ENCODE peak calls at places on chromosomes 11 and 22, in four cellular contexts. One of them, this sample, is unnamed.

GRCh38 chr11:27701262-27702105 is 1.2 kb upstream of the BDNF start:
- DNase-seq in fibroblast of mammary gland: peak
- DNase-seq in fibroblast of the aortic adventitia: peak
- DNase-seq in astrocyte of the spinal cord: peak
- DNase-seq in this sample: no peak

GRCh38 chr11:64206457-64207246 is at the start of gene FERMT3:
- DNase-seq in fibroblast of mammary gland: no peak
- DNase-seq in fibroblast of the aortic adventitia: no peak
- DNase-seq in astrocyte of the spinal cord: no peak
- DNase-seq in this sample: no peak

GRCh38 chr22:38657248-38657909 is 941 bp downstream of the CBY1 start:
- DNase-seq in fibroblast of mammary gland: peak
- DNase-seq in fibroblast of the aortic adventitia: peak
- DNase-seq in astrocyte of the spinal cord: peak
- DNase-seq in this sample: no peak

GRCh38 chr11:16117989-16118810 is 238.1 kb downstream of the SOX6 start:
- DNase-seq in fibroblast of mammary gland: no peak
- DNase-seq in fibroblast of the aortic adventitia: no peak
- DNase-seq in astrocyte of the spinal cord: no peak
- DNase-seq in this sample: no peak

GRCh38 chr11:103631841-103632240 is 404.6 kb upstream of the DDI1 start:
- DNase-seq in fibroblast of mammary gland: peak
- DNase-seq in fibroblast of the aortic adventitia: peak
- DNase-seq in astrocyte of the spinal cord: no peak
- DNase-seq in this sample: no peak

GRCh38 chr22:33932997-33933396 is 12.7 kb upstream of the LARGE1 start:
- DNase-seq in fibroblast of mammary gland: no peak
- DNase-seq in fibroblast of the aortic adventitia: no peak
- DNase-seq in astrocyte of the spinal cord: no peak
- DNase-seq in this sample: no peak

GRCh38 chr22:37999640-38000272 is 15.4 kb upstream of the SOX10 start:
- DNase-seq in fibroblast of mammary gland: peak
- DNase-seq in fibroblast of the aortic adventitia: peak
- DNase-seq in astrocyte of the spinal cord: peak
- DNase-seq in this sample: no peak

GRCh38 chr11:134014502-134014901 is 54.4 kb upstream of the JAM3 start:
- DNase-seq in fibroblast of mammary gland: no peak
- DNase-seq in fibroblast of the aortic adventitia: no peak
- DNase-seq in astrocyte of the spinal cord: no peak
- DNase-seq in this sample: no peak

GRCh38 chr22:50542416-50542927 is 3.2 kb upstream of the KLHDC7B start:
- DNase-seq in fibroblast of mammary gland: peak
- DNase-seq in fibroblast of the aortic adventitia: no peak
- DNase-seq in astrocyte of the spinal cord: no peak
- DNase-seq in this sample: no peak

GRCh38 chr11:62905286-62905685 is 15.9 kb downstream of the CHRM1 start:
- DNase-seq in fibroblast of mammary gland: no peak
- DNase-seq in fibroblast of the aortic adventitia: peak
- DNase-seq in astrocyte of the spinal cord: no peak
- DNase-seq in this sample: no peak

GRCh38 chr11:58900479-58901420 is 38.5 kb upstream of the GLYATL1 start:
- DNase-seq in fibroblast of mammary gland: peak
- DNase-seq in fibroblast of the aortic adventitia: peak
- DNase-seq in astrocyte of the spinal cord: peak
- DNase-seq in this sample: no peak

GRCh38 chr11:46513934-46514342 is 79.9 kb downstream of the AMBRA1 start:
- DNase-seq in fibroblast of mammary gland: peak
- DNase-seq in fibroblast of the aortic adventitia: peak
- DNase-seq in astrocyte of the spinal cord: peak
- DNase-seq in this sample: no peak

GRCh38 chr11:1942541-1943260 is 4.4 kb upstream of the MRPL23 start:
- DNase-seq in fibroblast of mammary gland: no peak
- DNase-seq in fibroblast of the aortic adventitia: no peak
- DNase-seq in astrocyte of the spinal cord: no peak
- DNase-seq in this sample: no peak

GRCh38 chr11:92302766-92303165 is 78.1 kb downstream of the FAT3 start:
- DNase-seq in fibroblast of mammary gland: no peak
- DNase-seq in fibroblast of the aortic adventitia: no peak
- DNase-seq in astrocyte of the spinal cord: peak
- DNase-seq in this sample: no peak

GRCh38 chr11:8807544-8808225 is 103.3 kb upstream of the AKIP1 start:
- DNase-seq in fibroblast of mammary gland: peak
- DNase-seq in fibroblast of the aortic adventitia: peak
- DNase-seq in astrocyte of the spinal cord: peak
- DNase-seq in this sample: no peak

GRCh38 chr11:59899532-59899931 is 20.9 kb downstream of the OOSP3 start:
- DNase-seq in fibroblast of mammary gland: no peak
- DNase-seq in fibroblast of the aortic adventitia: no peak
- DNase-seq in astrocyte of the spinal cord: no peak
- DNase-seq in this sample: no peak

GRCh38 chr22:36350751-36351594 is 36.8 kb downstream of the MYH9 start:
- DNase-seq in fibroblast of mammary gland: peak
- DNase-seq in fibroblast of the aortic adventitia: no peak
- DNase-seq in astrocyte of the spinal cord: peak
- DNase-seq in this sample: no peak

GRCh38 chr22:44557064-44557748 is 59.2 kb upstream of the RTL6 start:
- DNase-seq in fibroblast of mammary gland: no peak
- DNase-seq in fibroblast of the aortic adventitia: no peak
- DNase-seq in astrocyte of the spinal cord: no peak
- DNase-seq in this sample: no peak

GRCh38 chr11:77814848-77815247 is 5.7 kb downstream of the RSF1 start:
- DNase-seq in fibroblast of mammary gland: no peak
- DNase-seq in fibroblast of the aortic adventitia: no peak
- DNase-seq in astrocyte of the spinal cord: no peak
- DNase-seq in this sample: no peak

GRCh38 chr11:12680246-12680939 is 6.2 kb downstream of the TEAD1 start:
- DNase-seq in fibroblast of mammary gland: peak
- DNase-seq in fibroblast of the aortic adventitia: peak
- DNase-seq in astrocyte of the spinal cord: peak
- DNase-seq in this sample: peak

GRCh38 chr11:109085708-109086373 is 336.1 kb upstream of the C11orf87 start:
- DNase-seq in fibroblast of mammary gland: peak
- DNase-seq in fibroblast of the aortic adventitia: peak
- DNase-seq in astrocyte of the spinal cord: no peak
- DNase-seq in this sample: no peak

GRCh38 chr11:126585388-126586302 is 230.2 kb downstream of the ST3GAL4 start:
- DNase-seq in fibroblast of mammary gland: peak
- DNase-seq in fibroblast of the aortic adventitia: peak
- DNase-seq in astrocyte of the spinal cord: peak
- DNase-seq in this sample: peak

GRCh38 chr11:61814958-61815789 is 1.6 kb downstream of the FADS1 start:
- DNase-seq in fibroblast of mammary gland: peak
- DNase-seq in fibroblast of the aortic adventitia: peak
- DNase-seq in astrocyte of the spinal cord: peak
- DNase-seq in this sample: peak

GRCh38 chr11:119585038-119585666 is 143.8 kb downstream of the NECTIN1 start:
- DNase-seq in fibroblast of mammary gland: no peak
- DNase-seq in fibroblast of the aortic adventitia: no peak
- DNase-seq in astrocyte of the spinal cord: peak
- DNase-seq in this sample: no peak

GRCh38 chr11:57674251-57674650 is 6.3 kb downstream of the ZDHHC5 start:
- DNase-seq in fibroblast of mammary gland: no peak
- DNase-seq in fibroblast of the aortic adventitia: no peak
- DNase-seq in astrocyte of the spinal cord: no peak
- DNase-seq in this sample: no peak

GRCh38 chr11:57885298-57886035 is 123.9 kb downstream of the CTNND1 start:
- DNase-seq in fibroblast of mammary gland: peak
- DNase-seq in fibroblast of the aortic adventitia: peak
- DNase-seq in astrocyte of the spinal cord: no peak
- DNase-seq in this sample: no peak

GRCh38 chr22:21690401-21690801 is 24.6 kb downstream of the PPIL2 start:
- DNase-seq in fibroblast of mammary gland: no peak
- DNase-seq in fibroblast of the aortic adventitia: no peak
- DNase-seq in astrocyte of the spinal cord: no peak
- DNase-seq in this sample: no peak

GRCh38 chr11:69004411-69005182 is 8.4 kb downstream of the MRGPRF start:
- DNase-seq in fibroblast of mammary gland: no peak
- DNase-seq in fibroblast of the aortic adventitia: no peak
- DNase-seq in astrocyte of the spinal cord: no peak
- DNase-seq in this sample: no peak

GRCh38 chr11:57646756-57647303 is 2.9 kb downstream of the YPEL4 start:
- DNase-seq in fibroblast of mammary gland: no peak
- DNase-seq in fibroblast of the aortic adventitia: no peak
- DNase-seq in astrocyte of the spinal cord: no peak
- DNase-seq in this sample: no peak

GRCh38 chr22:24768537-24769374 is 5.8 kb downstream of the PIWIL3 start:
- DNase-seq in fibroblast of mammary gland: peak
- DNase-seq in fibroblast of the aortic adventitia: peak
- DNase-seq in astrocyte of the spinal cord: peak
- DNase-seq in this sample: peak

DNA sequence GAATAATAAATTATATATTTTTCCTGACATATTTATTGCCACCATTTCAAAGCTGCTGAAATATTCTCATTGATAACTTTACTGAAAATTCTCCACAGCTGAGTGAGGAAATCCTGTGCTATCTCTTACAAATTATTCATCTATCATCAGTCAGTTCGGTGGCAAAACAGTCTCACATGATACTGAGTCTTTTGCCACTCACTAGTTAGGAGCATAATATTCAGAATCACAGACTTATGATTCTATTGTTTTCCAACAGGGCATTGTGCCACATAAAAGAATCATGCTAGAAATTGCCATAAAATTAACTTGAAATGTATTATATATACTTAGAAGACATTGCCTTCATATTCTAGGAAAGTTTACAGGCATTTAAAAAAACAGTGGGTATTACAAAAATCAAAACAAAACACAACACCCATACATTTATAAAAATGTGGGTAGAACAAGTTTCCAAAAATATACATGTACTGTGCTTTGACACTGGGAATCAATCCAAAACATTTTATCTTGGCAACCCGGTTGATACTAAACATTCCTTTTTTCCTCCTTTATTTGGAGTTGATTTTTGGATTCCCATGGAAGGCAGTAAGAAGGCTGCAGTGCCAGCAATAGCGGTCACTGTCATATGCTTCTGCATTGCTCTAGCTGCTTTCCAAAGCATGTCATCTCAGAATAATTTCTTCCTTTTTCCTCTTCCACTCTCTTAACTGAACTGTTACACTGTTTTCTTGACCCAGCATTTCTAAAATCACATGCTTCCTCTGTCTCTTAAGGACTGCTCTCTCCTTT is 42.5 kb downstream of the ATG16L2 start:
- DNase-seq in fibroblast of mammary gland: no peak
- DNase-seq in fibroblast of the aortic adventitia: peak
- DNase-seq in astrocyte of the spinal cord: peak
- DNase-seq in this sample: no peak
- TF ChIP-seq CTCF in fibroblast of mammary gland: no peak
- TF ChIP-seq CTCF in fibroblast of the aortic adventitia: no peak
- TF ChIP-seq CTCF in astrocyte of the spinal cord: no peak
- TF ChIP-seq CTCF in this sample: peak

GRCh38 chr11:35664977-35665441 is 2.4 kb downstream of the TRIM44 start:
- DNase-seq in fibroblast of mammary gland: peak
- DNase-seq in fibroblast of the aortic adventitia: peak
- DNase-seq in astrocyte of the spinal cord: peak
- DNase-seq in this sample: no peak
- H3K4me3 ChIP-seq in fibroblast of mammary gland: no peak
- H3K4me3 ChIP-seq in fibroblast of the aortic adventitia: no peak
- H3K4me3 ChIP-seq in astrocyte of the spinal cord: no peak
- H3K4me3 ChIP-seq in this sample: no peak

GRCh38 chr11:7251836-7252682 is at the start of gene SYT9:
- DNase-seq in fibroblast of mammary gland: peak
- DNase-seq in fibroblast of the aortic adventitia: peak
- DNase-seq in astrocyte of the spinal cord: peak
- DNase-seq in this sample: no peak
- TF ChIP-seq CTCF in fibroblast of mammary gland: no peak
- TF ChIP-seq CTCF in fibroblast of the aortic adventitia: no peak
- TF ChIP-seq CTCF in astrocyte of the spinal cord: no peak
- TF ChIP-seq CTCF in this sample: no peak

DNA sequence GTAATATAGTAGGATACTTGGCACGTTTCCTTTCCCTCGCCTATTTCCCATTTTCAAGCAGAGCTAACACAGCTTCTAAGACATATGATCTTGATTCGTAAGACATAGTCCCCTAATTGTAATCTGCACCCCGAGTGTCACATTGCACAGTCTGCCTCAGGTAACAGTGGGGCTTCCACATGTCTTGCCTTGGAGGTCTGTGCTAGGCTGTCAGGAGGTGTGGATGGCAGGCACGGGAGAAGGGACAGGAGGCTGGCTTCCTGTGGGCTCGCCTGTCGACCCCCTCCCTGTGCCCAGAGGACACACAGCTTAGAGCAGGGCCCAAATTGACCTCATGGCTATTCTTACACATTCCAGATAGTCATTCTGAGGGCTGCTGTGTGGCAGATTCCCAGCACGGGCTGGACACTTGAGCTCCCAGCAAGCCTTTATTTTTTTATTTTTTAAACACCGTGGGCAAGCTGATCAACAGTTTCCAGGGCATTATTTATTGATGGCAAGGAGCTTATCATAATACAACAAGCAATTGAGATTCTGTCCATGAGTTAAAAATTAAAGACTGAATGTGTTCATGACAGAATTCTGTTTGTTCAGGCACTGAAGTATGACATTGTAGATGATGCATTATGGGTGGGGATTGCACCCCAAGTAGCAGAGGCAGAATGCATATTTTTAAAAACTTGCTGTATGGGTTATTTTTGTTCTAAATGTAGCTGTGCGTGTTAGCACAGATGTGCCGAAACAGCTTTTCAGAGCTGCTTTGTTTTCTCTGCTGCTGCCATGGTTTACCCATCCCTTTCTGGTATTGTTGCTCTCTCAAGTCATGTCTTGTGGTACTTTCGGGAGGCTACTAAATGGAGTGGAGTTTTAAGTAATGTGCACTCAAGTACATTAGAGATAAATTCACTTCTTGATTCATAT is 113.0 kb downstream of the ATXN10 start:
- DNase-seq in fibroblast of mammary gland: no peak
- DNase-seq in fibroblast of the aortic adventitia: no peak
- DNase-seq in astrocyte of the spinal cord: no peak
- DNase-seq in this sample: no peak
- H3K4me3 ChIP-seq in fibroblast of mammary gland: no peak
- H3K4me3 ChIP-seq in fibroblast of the aortic adventitia: no peak
- H3K4me3 ChIP-seq in astrocyte of the spinal cord: no peak
- H3K4me3 ChIP-seq in this sample: no peak

DNA sequence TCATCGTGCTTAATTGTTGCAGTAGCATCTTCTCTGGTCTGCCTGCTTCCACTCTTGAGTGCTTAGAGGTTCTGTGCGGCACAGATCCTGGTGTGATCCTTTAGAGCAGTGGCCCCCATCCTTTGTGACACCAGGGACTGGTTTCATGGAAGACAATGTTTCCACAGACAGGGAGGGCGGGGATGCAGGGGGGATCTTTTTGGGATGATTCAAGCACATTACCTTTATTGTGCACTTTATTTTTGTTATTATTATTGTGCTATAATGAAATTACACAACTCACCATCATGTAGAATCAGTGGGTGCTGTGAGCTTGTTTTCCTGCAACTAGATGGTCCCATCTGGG is 76.8 kb upstream of the SHANK2 start:
- DNase-seq in fibroblast of mammary gland: no peak
- DNase-seq in fibroblast of the aortic adventitia: no peak
- DNase-seq in astrocyte of the spinal cord: no peak
- DNase-seq in this sample: no peak
- TF ChIP-seq CTCF in fibroblast of mammary gland: no peak
- TF ChIP-seq CTCF in fibroblast of the aortic adventitia: no peak
- TF ChIP-seq CTCF in astrocyte of the spinal cord: no peak
- TF ChIP-seq CTCF in this sample: no peak

GRCh38 chr11:30016588-30017363 is at the start of gene KCNA4:
- DNase-seq in fibroblast of mammary gland: no peak
- DNase-seq in fibroblast of the aortic adventitia: no peak
- DNase-seq in astrocyte of the spinal cord: no peak
- DNase-seq in this sample: no peak
- H3K4me3 ChIP-seq in fibroblast of mammary gland: no peak
- H3K4me3 ChIP-seq in fibroblast of the aortic adventitia: no peak
- H3K4me3 ChIP-seq in astrocyte of the spinal cord: no peak
- H3K4me3 ChIP-seq in this sample: no peak

This sample was measured in AG04449.